ENCODE peak calls at places on chromosomes 7 and 10, in seven cellular contexts. L, R, A, N, Q, J and M are unnamed samples.

GRCh38 chr10:8975535-8975934 is 921.0 kb downstream of the GATA3 start:
- DNase-seq in L (no peak), Q (peak; percentile 60), J (no peak), A (no peak), N (no peak), R (no peak), M (no peak)

GRCh38 chr10:5584895-5585516 is 60.2 kb downstream of the CALML3 start:
- DNase-seq in L (peak; percentile 66), Q (peak; percentile 100), A (no peak), J (peak; percentile 49), N (peak; percentile 86), R (no peak), M (peak; percentile 70)

GRCh38 chr7:75793676-75794075 is 19.9 kb downstream of the CCL24 start:
- DNase-seq in J (no peak), N (no peak), R (no peak), Q (no peak), A (no peak), L (no peak), M (no peak)

GRCh38 chr10:84123362-84123761 is 15.9 kb upstream of the GHITM start:
- DNase-seq in R (no peak), N (no peak), Q (no peak), L (no peak), A (no peak), J (no peak), M (no peak)

GRCh38 chr7:96205665-96206064 is 116.2 kb downstream of the SLC25A13 start:
- DNase-seq in R (no peak), Q (no peak), N (no peak), J (no peak), A (no peak), L (no peak), M (no peak)

GRCh38 chr10:126562209-126562680 is 108.2 kb downstream of the C10orf90 start:
- DNase-seq in Q (no peak), J (no peak), R (no peak), N (no peak), A (no peak), L (no peak), M (no peak)

GRCh38 chr7:36137258-36137657 is 15.8 kb upstream of the EEPD1 start:
- DNase-seq in L (no peak), Q (no peak), J (no peak), A (no peak), R (no peak), N (no peak), M (no peak)

GRCh38 chr7:53059591-53059990 is 24.2 kb downstream of the POM121L12 start:
- DNase-seq in N (no peak), J (no peak), A (no peak), Q (no peak), R (no peak), L (no peak), M (no peak)

GRCh38 chr7:36521911-36522310 is 132.2 kb downstream of the ANLN start:
- DNase-seq in J (no peak), N (no peak), A (no peak), Q (no peak), R (no peak), L (no peak), M (no peak)

GRCh38 chr10:64376169-64376568 is 855.0 kb downstream of the REEP3 start:
- DNase-seq in A (no peak), N (no peak), R (peak; percentile 14), L (no peak), Q (no peak), J (no peak), M (no peak)

GRCh38 chr10:90125406-90125805 is 424.0 kb downstream of the KIF20B start:
- DNase-seq in R (no peak), A (no peak), N (no peak), L (no peak), Q (no peak), J (peak; percentile 83), M (no peak)

GRCh38 chr7:88184848-88185304 is 35.0 kb downstream of the SRI start:
- DNase-seq in N (peak; percentile 12), L (no peak), R (no peak), Q (peak; percentile 62), A (no peak), J (peak; percentile 41), M (peak; percentile 42)

GRCh38 chr10:68924593-68924992 is 23.5 kb downstream of the DDX50 start:
- DNase-seq in A (no peak), L (no peak), Q (no peak), N (no peak), J (peak; percentile 6), R (no peak), M (peak; percentile 11)
- TF ChIP-seq CTCF in A (no peak), L (no peak), Q (no peak), N (no peak), J (no peak), R (no peak), M (no peak)

GRCh38 chr10:69057951-69058297 is 30.0 kb upstream of the SRGN start:
- DNase-seq in R (no peak), N (peak; percentile 50), L (no peak), Q (peak; percentile 40), A (no peak), J (peak; percentile 62), M (no peak)
- H3K4me3 ChIP-seq in R (no peak overlapping the region), N (no peak overlapping the region), L (no peak overlapping the region), Q (no peak overlapping the region), A (no peak overlapping the region), J (no peak overlapping the region), M (no peak overlapping the region)

GRCh38 chr7:133275441-133276105 is 22.7 kb downstream of the EXOC4 start:
- DNase-seq in N (no peak), A (no peak), Q (no peak), L (no peak), R (no peak), J (peak; percentile 83), M (peak; percentile 81)

GRCh38 chr7:133274265-133274664 is 21.4 kb downstream of the EXOC4 start:
- DNase-seq in R (no peak), Q (no peak), A (no peak), N (no peak), J (no peak), L (no peak), M (no peak)

GRCh38 chr7:133273221-133273620 is 20.3 kb downstream of the EXOC4 start:
- DNase-seq in Q (no peak), L (no peak), R (no peak), N (no peak), J (no peak), A (no peak), M (no peak)

DNA sequence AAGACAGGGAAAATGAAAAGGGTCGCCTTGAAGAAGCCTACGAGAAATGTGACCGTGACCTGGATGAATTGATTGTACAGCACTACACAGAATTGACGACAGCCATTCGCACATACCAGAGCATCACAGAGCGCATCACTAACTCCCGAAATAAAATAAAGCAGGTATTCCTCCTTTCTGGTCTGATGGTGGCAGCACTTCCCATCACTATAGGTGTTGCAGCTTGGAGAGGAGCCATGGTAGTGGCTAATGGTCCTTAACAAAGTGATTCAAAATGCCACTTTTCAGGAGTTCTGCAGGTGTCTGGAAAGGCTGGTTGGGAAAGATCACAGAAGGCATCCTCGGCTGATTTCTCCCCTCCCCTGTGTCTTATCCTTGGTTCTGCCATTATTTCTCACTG is 22.1 kb downstream of the EXOC4 start:
- DNase-seq in R (no peak), L (no peak), Q (no peak), A (no peak), N (no peak), J (no peak), M (no peak)
- TF ChIP-seq CTCF in R (peak; percentile 31), L (no peak), Q (peak; percentile 7), A (no peak), N (no peak), J (no peak), M (peak; percentile 21)

GRCh38 chr10:72803119-72803505 is 90.4 kb upstream of the OIT3 start:
- DNase-seq in R (no peak), L (no peak), N (peak; percentile 10), J (peak; percentile 40), Q (no peak), A (no peak), M (no peak)
- H3K4me3 ChIP-seq in R (no peak overlapping the region), L (no peak overlapping the region), N (peak overlapping the region; percentile 20), J (no peak overlapping the region), Q (no peak overlapping the region), A (no peak overlapping the region), M (no peak overlapping the region)

GRCh38 chr7:116139807-116140206 is 70.5 kb upstream of the TES start:
- DNase-seq in A (no peak), R (no peak), N (peak; percentile 25), Q (no peak), L (no peak), J (peak; percentile 8), M (no peak)

GRCh38 chr7:116142374-116142773 is 68.0 kb upstream of the TES start:
- DNase-seq in J (no peak), N (no peak), Q (no peak), A (no peak), R (no peak), L (no peak), M (no peak)

GRCh38 chr7:116139007-116139406 is 71.3 kb upstream of the TES start:
- DNase-seq in L (no peak), N (peak; percentile 13), A (no peak), J (peak; percentile 30), R (no peak), Q (peak; percentile 82), M (no peak)

GRCh38 chr7:116142850-116143249 is 67.5 kb upstream of the TES start:
- DNase-seq in A (no peak), J (no peak), R (no peak), N (no peak), L (no peak), Q (no peak), M (no peak)

GRCh38 chr7:116138202-116138801 is 72.0 kb upstream of the TES start:
- DNase-seq in Q (peak; percentile 77), R (no peak), A (peak; percentile 63), J (peak; percentile 81), N (peak; percentile 83), L (peak; percentile 23), M (peak; percentile 53)
- TF ChIP-seq CTCF in Q (peak; percentile 62), R (peak; percentile 47), A (peak; percentile 68), J (peak; percentile 78), N (peak; percentile 88), L (peak; percentile 64), M (peak; percentile 73)